ENCODE peak calls at places on chromosomes 6 and 20, in nine cellular contexts. One of them, this sample, is unnamed.

GRCh38 chr6:105374010-105374420 is 28.9 kb downstream of the PREP start:
- DNase-seq in iPS DF 6.9: no peak
- DNase-seq in GM03348: peak
- DNase-seq in M059J: peak
- DNase-seq in effector memory CD8-positive, alpha-beta T cell: no peak
- DNase-seq in hypothalamus: no peak
- DNase-seq in NCI-H526: no peak
- DNase-seq in mammary epithelial cell: peak
- DNase-seq in tibial nerve: no peak
- DNase-seq in this sample: no peak

GRCh38 chr6:28866342-28867077 is 57.3 kb downstream of the TRIM27 start:
- DNase-seq in iPS DF 6.9: no peak
- DNase-seq in GM03348: peak
- DNase-seq in M059J: peak
- DNase-seq in effector memory CD8-positive, alpha-beta T cell: peak
- DNase-seq in hypothalamus: peak
- DNase-seq in NCI-H526: peak
- DNase-seq in mammary epithelial cell: peak
- DNase-seq in tibial nerve: peak
- DNase-seq in this sample: no peak

GRCh38 chr20:46040902-46041535 is 12.0 kb downstream of the SLC12A5 start:
- DNase-seq in iPS DF 6.9: no peak
- DNase-seq in GM03348: peak
- DNase-seq in M059J: peak
- DNase-seq in effector memory CD8-positive, alpha-beta T cell: peak
- DNase-seq in hypothalamus: no peak
- DNase-seq in NCI-H526: no peak
- DNase-seq in mammary epithelial cell: peak
- DNase-seq in tibial nerve: no peak
- DNase-seq in this sample: peak

GRCh38 chr6:151493495-151494234 is at the start of gene CCDC170:
- DNase-seq in iPS DF 6.9: no peak
- DNase-seq in GM03348: peak
- DNase-seq in M059J: no peak
- DNase-seq in effector memory CD8-positive, alpha-beta T cell: no peak
- DNase-seq in hypothalamus: peak
- DNase-seq in NCI-H526: no peak
- DNase-seq in mammary epithelial cell: no peak
- DNase-seq in tibial nerve: no peak
- DNase-seq in this sample: no peak

GRCh38 chr6:85004283-85005010 is 240.0 kb upstream of the TBX18 start:
- DNase-seq in iPS DF 6.9: no peak
- DNase-seq in GM03348: peak
- DNase-seq in M059J: no peak
- DNase-seq in effector memory CD8-positive, alpha-beta T cell: no peak
- DNase-seq in hypothalamus: no peak
- DNase-seq in NCI-H526: no peak
- DNase-seq in mammary epithelial cell: no peak
- DNase-seq in tibial nerve: no peak
- DNase-seq in this sample: no peak

GRCh38 chr6:160015778-160016684 is 47.1 kb downstream of the IGF2R start:
- DNase-seq in iPS DF 6.9: no peak
- DNase-seq in GM03348: no peak
- DNase-seq in M059J: no peak
- DNase-seq in effector memory CD8-positive, alpha-beta T cell: peak
- DNase-seq in hypothalamus: no peak
- DNase-seq in NCI-H526: no peak
- DNase-seq in mammary epithelial cell: no peak
- DNase-seq in tibial nerve: no peak
- DNase-seq in this sample: peak

GRCh38 chr6:121504227-121504626 is 68.8 kb downstream of the GJA1 start:
- DNase-seq in iPS DF 6.9: no peak
- DNase-seq in GM03348: peak
- DNase-seq in M059J: peak
- DNase-seq in effector memory CD8-positive, alpha-beta T cell: no peak
- DNase-seq in hypothalamus: no peak
- DNase-seq in NCI-H526: no peak
- DNase-seq in mammary epithelial cell: peak
- DNase-seq in tibial nerve: no peak
- DNase-seq in this sample: no peak

GRCh38 chr6:14922706-14923105 is 323.2 kb upstream of the JARID2 start:
- DNase-seq in iPS DF 6.9: no peak
- DNase-seq in GM03348: no peak
- DNase-seq in M059J: no peak
- DNase-seq in effector memory CD8-positive, alpha-beta T cell: no peak
- DNase-seq in hypothalamus: no peak
- DNase-seq in NCI-H526: no peak
- DNase-seq in mammary epithelial cell: no peak
- DNase-seq in tibial nerve: no peak
- DNase-seq in this sample: no peak

GRCh38 chr20:62725596-62726268 is 17.1 kb downstream of the NTSR1 start:
- DNase-seq in iPS DF 6.9: no peak
- DNase-seq in GM03348: no peak
- DNase-seq in M059J: no peak
- DNase-seq in effector memory CD8-positive, alpha-beta T cell: no peak
- DNase-seq in hypothalamus: no peak
- DNase-seq in NCI-H526: no peak
- DNase-seq in mammary epithelial cell: no peak
- DNase-seq in tibial nerve: no peak
- DNase-seq in this sample: no peak

GRCh38 chr20:38085031-38085430 is 51.5 kb downstream of the RPRD1B start:
- DNase-seq in iPS DF 6.9: no peak
- DNase-seq in GM03348: no peak
- DNase-seq in M059J: no peak
- DNase-seq in effector memory CD8-positive, alpha-beta T cell: no peak
- DNase-seq in hypothalamus: no peak
- DNase-seq in NCI-H526: no peak
- DNase-seq in mammary epithelial cell: no peak
- DNase-seq in tibial nerve: no peak
- DNase-seq in this sample: no peak

GRCh38 chr6:144265390-144265789 is 19.7 kb upstream of the UTRN start:
- DNase-seq in iPS DF 6.9: peak
- DNase-seq in GM03348: no peak
- DNase-seq in M059J: peak
- DNase-seq in effector memory CD8-positive, alpha-beta T cell: no peak
- DNase-seq in hypothalamus: no peak
- DNase-seq in NCI-H526: no peak
- DNase-seq in mammary epithelial cell: no peak
- DNase-seq in tibial nerve: no peak
- DNase-seq in this sample: no peak

GRCh38 chr6:146865756-146866266 is 267.0 kb downstream of the ADGB start:
- DNase-seq in iPS DF 6.9: no peak
- DNase-seq in GM03348: no peak
- DNase-seq in M059J: no peak
- DNase-seq in effector memory CD8-positive, alpha-beta T cell: no peak
- DNase-seq in hypothalamus: no peak
- DNase-seq in NCI-H526: no peak
- DNase-seq in mammary epithelial cell: no peak
- DNase-seq in tibial nerve: no peak
- DNase-seq in this sample: no peak

This sample was measured in CD4-positive, alpha-beta memory T cell.